ENCODE peak calls at places on chromosomes 11 and 22, in five cellular contexts. P is pancreas, O is omental fat pad, T is astrocyte of the cerebellum, X is GDM1. F is an unnamed sample.

GRCh38 chr11:95283653-95284052 is 52.7 kb upstream of the SESN3 start:
- DNase-seq in P (no peak), T (no peak), O (no peak), X (no peak), F (no peak)

GRCh38 chr11:103486609-103487008 is 377.4 kb downstream of the DYNC2H1 start:
- DNase-seq in X (no peak), O (no peak), P (no peak), T (no peak), F (no peak)

GRCh38 chr11:71250512-71251158 is 1.7 kb downstream of the SHANK2 start:
- DNase-seq in O (no peak), X (no peak), T (no peak), P (no peak), F (no peak)

GRCh38 chr22:32794449-32795213 is 6.9 kb upstream of the TIMP3 start:
- DNase-seq in T (no peak), P (no peak), X (no peak), O (no peak), F (no peak)

GRCh38 chr11:3202759-3203158 is 15.9 kb downstream of the MRGPRG start:
- DNase-seq in T (no peak), P (peak), O (no peak), X (no peak), F (no peak)

GRCh38 chr11:122796128-122796717 is 42.1 kb upstream of the CRTAM start:
- DNase-seq in X (peak), T (no peak), P (peak), O (peak), F (peak)

GRCh38 chr11:11467278-11467677 is 114.2 kb upstream of the CSNK2A3 start:
- DNase-seq in O (no peak), X (no peak), P (no peak), T (no peak), F (no peak)

GRCh38 chr11:87352759-87353707 is 315.3 kb downstream of the TMEM135 start:
- DNase-seq in P (peak), O (peak), X (peak), T (peak), F (peak)

GRCh38 chr11:83238111-83238510 is 44.6 kb downstream of the ANKRD42 start:
- DNase-seq in X (no peak), O (no peak), P (no peak), T (no peak), F (no peak)

GRCh38 chr22:19936513-19936912 is 5.1 kb upstream of the COMT start:
- DNase-seq in O (no peak), T (no peak), X (no peak), P (no peak), F (no peak)

GRCh38 chr22:23828800-23829680 is 9.8 kb downstream of the DERL3 start:
- DNase-seq in O (no peak), P (no peak), X (no peak), T (no peak), F (no peak)

GRCh38 chr11:63680842-63681207 is 475 bp upstream of the RTN3 start:
- DNase-seq in T (no peak), X (no peak), O (no peak), P (no peak), F (no peak)

GRCh38 chr11:58629857-58630256 is 7.4 kb downstream of the CNTF start:
- DNase-seq in O (no peak), T (peak), P (no peak), X (peak), F (peak)

GRCh38 chr11:134275534-134276395 is at the start of gene GLB1L3:
- DNase-seq in T (no peak), X (no peak), O (no peak), P (peak), F (no peak)

GRCh38 chr11:100753562-100753961 is 66.5 kb downstream of the ARHGAP42 start:
- DNase-seq in X (no peak), O (no peak), P (no peak), T (no peak), F (no peak)

GRCh38 chr11:108916935-108917334 is 252.1 kb downstream of the DDX10 start:
- DNase-seq in O (no peak), T (no peak), X (no peak), P (no peak), F (no peak)

GRCh38 chr11:120658071-120658423 is 146.5 kb downstream of the GRIK4 start:
- DNase-seq in X (no peak), T (no peak), P (no peak), O (no peak), F (no peak)

GRCh38 chr11:69278091-69278867 is 15.7 kb upstream of the MYEOV start:
- DNase-seq in X (no peak), T (no peak), P (peak), O (no peak), F (peak)

GRCh38 chr11:78244546-78245315 is 56.0 kb downstream of the USP35 start:
- DNase-seq in P (no peak), O (no peak), X (no peak), T (peak), F (peak)

GRCh38 chr11:44763111-44763820 is 36.5 kb downstream of the TSPAN18 start:
- DNase-seq in X (no peak), P (no peak), T (no peak), O (no peak), F (peak)

GRCh38 chr11:45647329-45647728 is 18.1 kb downstream of the CHST1 start:
- DNase-seq in O (no peak), P (no peak), X (no peak), T (no peak), F (no peak)

F was measured in cardiac muscle cell.